ENCODE peak calls at places on chromosomes 3 and 15, in seven cellular contexts. Q, G, E, L, V, Y and N are unnamed samples.

GRCh38 chr3:42704136-42704841 is 1.7 kb upstream of the HHATL start:
- DNase-seq in G (no peak), Q (no peak), L (peak), V (no peak), Y (peak), E (no peak), N (no peak)

GRCh38 chr15:37143351-37143750 is 43.0 kb upstream of the MEIS2 start:
- DNase-seq in V (no peak), G (no peak), L (no peak), E (no peak), Q (no peak), Y (no peak), N (peak)

GRCh38 chr3:9777695-9778023 is 7.9 kb upstream of the CAMK1 start:
- DNase-seq in V (no peak), G (no peak), Y (no peak), Q (no peak), E (no peak), L (no peak), N (no peak)

GRCh38 chr3:77041156-77041696 is 1.3 kb downstream of the ROBO2 start:
- DNase-seq in Y (no peak), G (no peak), Q (no peak), V (no peak), L (no peak), E (no peak), N (no peak)

GRCh38 chr3:63967675-63968611 is 55.4 kb downstream of the PSMD6 start:
- DNase-seq in L (no peak), G (no peak), E (no peak), V (peak), Y (peak), Q (peak), N (no peak)

GRCh38 chr3:16478516-16478915 is 35.0 kb downstream of the RFTN1 start:
- DNase-seq in Y (no peak), L (no peak), G (no peak), E (no peak), V (no peak), Q (no peak), N (no peak)

GRCh38 chr3:18579659-18580058 is 154.5 kb upstream of the SATB1 start:
- DNase-seq in V (no peak), E (no peak), L (no peak), Y (no peak), G (no peak), Q (no peak), N (no peak)

GRCh38 chr3:8757551-8758518 is 11.6 kb downstream of the OXTR start:
- DNase-seq in L (no peak), Y (no peak), Q (no peak), V (no peak), G (no peak), E (no peak), N (no peak)

GRCh38 chr3:133038731-133039398 is 674 bp downstream of the TMEM108 start:
- DNase-seq in Y (peak), V (no peak), L (peak), Q (no peak), G (no peak), E (peak), N (peak)
- TF ChIP-seq JUND in Y (no peak), V (no peak), L (no peak), Q (no peak), G (no peak), E (no peak), N (no peak)

GRCh38 chr3:4972652-4973643 is 6.3 kb upstream of the BHLHE40 start:
- DNase-seq in V (no peak), Y (no peak), G (no peak), E (no peak), Q (peak), L (no peak), N (no peak)
- TF ChIP-seq JUND in V (no peak), Y (no peak), G (no peak), E (peak), Q (no peak), L (no peak), N (no peak)

DNA sequence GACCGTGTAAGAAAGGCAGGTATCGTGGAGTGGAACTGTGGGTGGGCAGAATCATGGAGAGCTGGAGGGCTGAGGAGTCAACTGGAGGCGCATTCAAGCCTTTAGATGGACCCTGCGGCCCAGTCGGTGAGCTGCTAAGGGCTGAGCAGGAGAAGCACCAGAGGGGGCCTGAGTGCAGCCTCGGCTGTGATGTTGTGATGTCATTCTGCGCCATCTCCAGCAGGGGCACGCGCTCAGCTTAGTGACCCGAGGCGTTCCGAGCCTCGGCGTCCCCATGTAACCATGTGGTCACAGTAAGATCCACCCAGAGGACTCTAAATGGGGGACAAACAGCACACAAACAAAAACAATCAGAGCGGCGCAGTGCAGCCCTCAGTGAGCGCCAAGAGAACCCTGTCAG is 76.8 kb downstream of the VGLL4 start:
- DNase-seq in Y (peak), G (no peak), E (peak), L (no peak), V (no peak), Q (no peak), N (no peak)
- TF ChIP-seq JUND in Y (no peak), G (no peak), E (no peak), L (no peak), V (no peak), Q (no peak), N (no peak)

DNA sequence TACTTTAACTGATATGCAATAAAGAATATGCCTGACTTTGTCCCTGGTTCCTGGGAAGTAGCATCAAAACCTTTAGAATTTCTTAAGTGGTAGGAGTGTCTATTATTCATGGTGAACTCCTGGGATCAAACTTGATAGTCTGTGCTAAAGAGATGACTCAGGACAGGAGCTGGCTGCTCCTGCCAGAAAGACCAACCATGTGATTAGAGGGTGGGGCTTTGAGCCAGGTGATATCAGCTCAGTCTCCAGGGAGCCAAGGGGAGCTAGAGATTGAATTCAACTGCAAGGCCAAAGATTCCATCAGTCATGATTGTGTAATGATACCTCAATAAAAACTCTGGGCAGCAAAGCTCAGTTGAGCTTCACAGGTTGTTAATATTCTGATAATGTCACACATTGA is 20.6 kb upstream of the TMC3 start:
- DNase-seq in L (no peak), V (no peak), Y (no peak), G (no peak), E (no peak), Q (no peak), N (no peak)
- TF ChIP-seq JUND in L (no peak), V (no peak), Y (no peak), G (no peak), E (no peak), Q (no peak), N (no peak)

DNA sequence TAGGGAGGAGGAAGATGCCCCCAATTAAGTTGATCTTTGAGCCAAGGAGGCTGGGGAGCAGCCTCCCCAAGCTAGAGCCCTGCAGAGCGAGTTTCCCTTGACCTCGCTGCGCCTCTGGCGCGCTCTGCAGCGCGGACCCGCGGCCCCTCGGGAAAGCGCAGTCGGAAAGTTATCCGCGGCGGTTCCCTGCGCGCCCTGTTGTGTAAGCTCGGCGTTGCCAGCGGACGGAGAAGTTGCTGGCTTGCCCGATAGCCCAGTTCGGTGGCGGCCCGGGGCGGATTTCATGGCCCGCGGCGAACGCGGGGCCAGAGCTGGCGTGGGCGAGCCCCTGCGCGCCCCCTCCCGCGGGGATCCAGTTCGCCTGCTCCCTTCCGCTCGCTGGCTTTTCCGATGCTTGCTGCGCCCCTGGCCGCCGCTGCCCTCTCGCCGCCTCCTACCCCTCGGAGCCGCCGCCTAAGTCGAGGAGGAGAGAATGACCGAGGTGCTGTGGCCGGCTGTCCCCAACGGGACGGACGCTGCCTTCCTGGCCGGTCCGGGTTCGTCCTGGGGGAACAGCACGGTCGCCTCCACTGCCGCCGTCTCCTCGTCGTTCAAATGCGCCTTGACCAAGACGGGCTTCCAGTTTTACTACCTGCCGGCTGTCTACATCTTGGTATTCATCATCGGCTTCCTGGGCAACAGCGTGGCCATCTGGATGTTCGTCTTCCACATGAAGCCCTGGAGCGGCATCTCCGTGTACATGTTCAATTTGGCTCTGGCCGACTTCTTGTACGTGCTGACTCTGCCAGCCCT is 576 bp downstream of the P2RY1 start:
- DNase-seq in L (peak), E (peak), Q (no peak), G (no peak), V (no peak), Y (peak), N (no peak)
- TF ChIP-seq JUND in L (no peak), E (no peak), Q (no peak), G (no peak), V (no peak), Y (no peak), N (no peak)

DNA sequence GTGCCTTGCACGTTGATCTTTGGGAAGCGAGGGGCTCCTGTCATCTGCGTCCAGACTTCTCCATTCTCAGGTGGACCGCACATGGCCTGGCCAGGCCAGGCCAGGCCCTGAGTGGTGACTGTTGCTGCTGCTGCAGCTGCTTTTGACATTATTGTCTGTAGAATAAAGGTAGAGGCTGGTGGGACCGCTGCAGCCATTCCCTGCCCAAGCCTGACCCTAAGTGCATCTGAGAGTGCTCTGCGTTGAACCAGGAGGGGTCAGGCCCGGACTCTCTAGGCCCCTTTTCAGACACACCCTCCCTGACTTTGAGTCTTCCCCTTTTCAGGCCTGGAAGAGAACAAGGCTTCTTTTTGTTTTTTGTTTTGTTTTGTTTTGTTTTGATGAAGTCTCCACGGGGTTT is 54.7 kb upstream of the FLNB start:
- DNase-seq in Y (no peak), E (no peak), G (no peak), Q (no peak), V (no peak), L (no peak), N (no peak)
- TF ChIP-seq JUND in Y (no peak), E (no peak), G (no peak), Q (no peak), V (no peak), L (no peak), N (no peak)

GRCh38 chr3:98574157-98574556 is 19.3 kb downstream of the CPOX start:
- DNase-seq in Y (no peak), G (no peak), Q (no peak), L (no peak), V (no peak), E (peak), N (no peak)
- TF ChIP-seq JUND in Y (no peak), G (no peak), Q (no peak), L (no peak), V (no peak), E (no peak), N (no peak)

GRCh38 chr3:177358968-177359600 is 161.8 kb upstream of the TBL1XR1 start:
- DNase-seq in G (peak), Q (no peak), V (no peak), E (peak), Y (peak), L (peak), N (peak)
- TF ChIP-seq JUND in G (no peak), Q (no peak), V (peak), E (no peak), Y (no peak), L (no peak), N (no peak)